ENCODE peak calls at places on chromosomes 12 and 14, in nine cellular contexts. A, S, O, P, H, D, W, F and L are unnamed samples.

GRCh38 chr12:54522213-54522612 is 24.7 kb downstream of the NCKAP1L start:
- DNase-seq in A (no peak), S (no peak), O (no peak), P (no peak), H (no peak), D (no peak), W (no peak), F (no peak), L (no peak)

GRCh38 chr14:105209091-105209490 is 28.0 kb upstream of the NUDT14 start:
- DNase-seq in A (no peak), S (no peak), O (no peak), P (no peak), H (no peak), D (no peak), W (no peak), F (no peak), L (no peak)

GRCh38 chr14:99515301-99516155 is 34.3 kb downstream of the CCNK start:
- DNase-seq in A (no peak), S (no peak), O (no peak), P (no peak), H (no peak), D (no peak), W (peak; percentile 61), F (no peak), L (no peak)

GRCh38 chr14:60506462-60506984 is 2.4 kb upstream of the SIX6 start:
- DNase-seq in A (no peak), S (no peak), O (no peak), P (no peak), H (no peak), D (peak; percentile 49), W (no peak), F (no peak), L (no peak)

GRCh38 chr14:30541318-30541717 is 17.6 kb upstream of the G2E3 start:
- DNase-seq in A (no peak), S (no peak), O (no peak), P (no peak), H (no peak), D (no peak), W (no peak), F (no peak), L (no peak)

GRCh38 chr14:91372680-91373495 is 44.7 kb downstream of the CCDC88C start:
- DNase-seq in A (no peak), S (no peak), O (peak; percentile 36), P (no peak), H (no peak), D (no peak), W (no peak), F (no peak), L (no peak)

GRCh38 chr14:55979096-55979495 is 139.1 kb upstream of the PELI2 start:
- DNase-seq in A (no peak), S (no peak), O (no peak), P (no peak), H (no peak), D (no peak), W (no peak), F (no peak), L (no peak)

GRCh38 chr14:63134801-63135200 is 69.4 kb upstream of the RHOJ start:
- DNase-seq in A (peak; percentile 29), S (no peak), O (peak; percentile 15), P (no peak), H (no peak), D (peak; percentile 56), W (no peak), F (peak; percentile 35), L (no peak)

GRCh38 chr14:88310457-88310856 is 12.6 kb downstream of the KCNK10 start:
- DNase-seq in A (no peak), S (no peak), O (no peak), P (no peak), H (no peak), D (peak; percentile 95), W (no peak), F (no peak), L (no peak)

GRCh38 chr14:71532790-71533189 is 399.4 kb upstream of the RGS6 start:
- DNase-seq in A (no peak), S (no peak), O (no peak), P (no peak), H (no peak), D (no peak), W (no peak), F (no peak), L (no peak)

GRCh38 chr14:92690171-92691011 is 58.0 kb downstream of the LGMN start:
- DNase-seq in A (peak; percentile 69), S (no peak), O (peak; percentile 59), P (no peak), H (peak; percentile 59), D (no peak), W (no peak), F (peak; percentile 59), L (no peak)

GRCh38 chr12:108308432-108308831 is 30.7 kb downstream of the CMKLR1 start:
- DNase-seq in A (no peak), S (no peak), O (no peak), P (no peak), H (no peak), D (no peak), W (no peak), F (no peak), L (no peak)

GRCh38 chr12:108305520-108305919 is 33.6 kb downstream of the CMKLR1 start:
- DNase-seq in A (peak; percentile 8), S (peak; percentile 82), O (no peak), P (no peak), H (no peak), D (no peak), W (peak; percentile 85), F (peak; percentile 71), L (peak; percentile 45)

GRCh38 chr12:108306014-108306501 is 33.1 kb downstream of the CMKLR1 start:
- DNase-seq in A (no peak), S (no peak), O (peak; percentile 77), P (no peak), H (no peak), D (peak; percentile 29), W (no peak), F (peak; percentile 15), L (peak; percentile 56)

GRCh38 chr12:108306506-108306905 is 32.6 kb downstream of the CMKLR1 start:
- DNase-seq in A (no peak), S (no peak), O (no peak), P (no peak), H (no peak), D (no peak), W (no peak), F (no peak), L (no peak)

GRCh38 chr12:108307006-108307405 is 32.1 kb downstream of the CMKLR1 start:
- DNase-seq in A (no peak), S (no peak), O (no peak), P (no peak), H (no peak), D (no peak), W (no peak), F (peak; percentile 35), L (no peak)
- H3K4me3 ChIP-seq in A (no peak overlapping the region), S (no peak overlapping the region), O (no peak overlapping the region), P (no peak overlapping the region), H (no peak overlapping the region), D (no peak overlapping the region), W (no peak overlapping the region), F (no peak overlapping the region), L (no peak overlapping the region)

GRCh38 chr12:5015711-5016492 is 27.8 kb upstream of the KCNA5 start:
- DNase-seq in A (no peak), S (no peak), O (no peak), P (no peak), H (no peak), D (no peak), W (no peak), F (no peak), L (no peak)

GRCh38 chr12:5022030-5022429 is 21.6 kb upstream of the KCNA5 start:
- DNase-seq in A (no peak), S (no peak), O (no peak), P (no peak), H (no peak), D (no peak), W (no peak), F (peak; percentile 18), L (no peak)

GRCh38 chr12:5018677-5019076 is 25.0 kb upstream of the KCNA5 start:
- DNase-seq in A (no peak), S (no peak), O (no peak), P (no peak), H (no peak), D (no peak), W (no peak), F (no peak), L (no peak)

GRCh38 chr12:5014269-5014668 is 29.4 kb upstream of the KCNA5 start:
- DNase-seq in A (no peak), S (no peak), O (no peak), P (no peak), H (no peak), D (no peak), W (no peak), F (peak; percentile 3), L (no peak)

GRCh38 chr12:5017638-5018348 is 25.9 kb upstream of the KCNA5 start:
- DNase-seq in A (no peak), S (no peak), O (no peak), P (no peak), H (no peak), D (no peak), W (no peak), F (no peak), L (no peak)
- H3K36me3 ChIP-seq in A (no peaks in the 10 kb centered on the region), S (no peaks in the 10 kb centered on the region), O (no peaks in the 10 kb centered on the region), P (no peaks in the 10 kb centered on the region), H (no peaks in the 10 kb centered on the region), D (no peaks in the 10 kb centered on the region), W (no peaks in the 10 kb centered on the region), F (no peaks in the 10 kb centered on the region), L (no peaks in the 10 kb centered on the region)

GRCh38 chr12:67477682-67478265 is 170.8 kb upstream of the DYRK2 start:
- DNase-seq in A (no peak), S (no peak), O (no peak), P (no peak), H (no peak), D (no peak), W (no peak), F (no peak), L (no peak)
- TF ChIP-seq CTCF in A (no peak), S (no peak), O (no peak), P (no peak), H (no peak), D (no peak), W (no peak), F (no peak), L (no peak)

GRCh38 chr14:36477266-36477665 is 42.8 kb downstream of the NKX2-1 start:
- DNase-seq in A (no peak), S (no peak), O (no peak), P (no peak), H (no peak), D (no peak), W (no peak), F (no peak), L (peak; percentile 18)

GRCh38 chr14:36474593-36474992 is 45.4 kb downstream of the NKX2-1 start:
- DNase-seq in A (no peak), S (no peak), O (no peak), P (no peak), H (no peak), D (no peak), W (no peak), F (no peak), L (no peak)

GRCh38 chr14:36478782-36479181 is 41.2 kb downstream of the NKX2-1 start:
- DNase-seq in A (no peak), S (no peak), O (no peak), P (peak; percentile 28), H (peak; percentile 27), D (no peak), W (no peak), F (no peak), L (peak; percentile 54)

DNA sequence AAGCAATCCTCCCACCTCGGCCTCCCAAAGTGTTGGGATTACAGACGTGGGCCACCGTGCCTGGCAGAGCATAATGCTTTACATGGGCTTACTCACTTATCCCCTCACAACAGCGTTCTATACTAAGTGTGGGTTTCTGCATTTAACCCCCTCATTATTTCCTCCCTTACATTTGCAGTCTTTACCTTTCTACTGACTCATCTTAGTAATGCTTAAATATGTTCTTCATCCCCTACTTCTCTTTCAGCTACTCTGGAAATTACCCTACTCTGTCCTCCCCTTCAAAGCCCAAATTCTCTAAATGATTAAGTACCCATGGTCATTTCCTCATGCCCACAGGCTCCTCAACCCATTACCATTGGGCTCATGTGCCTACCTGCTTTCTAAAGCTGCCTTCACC is 40.7 kb downstream of the NKX2-1 start:
- DNase-seq in A (no peak), S (no peak), O (no peak), P (no peak), H (no peak), D (no peak), W (no peak), F (no peak), L (no peak)
- H3K4me3 ChIP-seq in A (no peak overlapping the region), S (no peak overlapping the region), O (no peak overlapping the region), P (no peak overlapping the region), H (no peak overlapping the region), D (no peak overlapping the region), W (no peak overlapping the region), F (no peak overlapping the region), L (no peak overlapping the region)